ENCODE peak calls at places on chromosome 6, in five cellular contexts. G is GM12865, U is A549, W is progenitor cell of endocrine pancreas, M is IMR-90. F is an unnamed sample.

GRCh38 chr6:104632565-104632964 is 227.2 kb downstream of the HACE1 start:
- DNase-seq in G (no peak), U (no peak), W (no peak), M (no peak), F (no peak)

GRCh38 chr6:106448000-106448426 is 87.5 kb downstream of the CRYBG1 start:
- DNase-seq in G (peak), U (no peak), W (no peak), M (no peak), F (no peak)

GRCh38 chr6:96001891-96002575 is 13.7 kb upstream of the FUT9 start:
- DNase-seq in G (no peak), U (no peak), W (no peak), M (no peak), F (no peak)

GRCh38 chr6:86859513-86859912 is 77.8 kb upstream of the HTR1E start:
- DNase-seq in G (no peak), U (no peak), W (no peak), M (no peak), F (no peak)

GRCh38 chr6:134853111-134854055 is 96.5 kb downstream of the ALDH8A1 start:
- DNase-seq in G (no peak), U (no peak), W (no peak), M (peak), F (no peak)

GRCh38 chr6:149317656-149318571 is at the start of gene TAB2:
- DNase-seq in G (peak), U (no peak), W (peak), M (no peak), F (peak)

GRCh38 chr6:134724653-134725340 is 225.1 kb downstream of the ALDH8A1 start:
- DNase-seq in G (no peak), U (no peak), W (no peak), M (peak), F (no peak)

GRCh38 chr6:112831022-112831421 is 483.9 kb downstream of the RFPL4B start:
- DNase-seq in G (no peak), U (no peak), W (no peak), M (peak), F (no peak)

GRCh38 chr6:31729515-31729978 is 448 bp upstream of the DDAH2 start:
- DNase-seq in G (peak), U (peak), W (peak), M (peak), F (peak)

GRCh38 chr6:134551245-134551960 is 233.5 kb upstream of the SGK1 start:
- DNase-seq in G (no peak), U (no peak), W (no peak), M (peak), F (no peak)

GRCh38 chr6:52537001-52537753 is 39.7 kb downstream of the TRAM2 start:
- DNase-seq in G (peak), U (no peak), W (no peak), M (peak), F (no peak)

GRCh38 chr6:166009385-166010031 is 158.1 kb downstream of the TBXT start:
- DNase-seq in G (no peak), U (no peak), W (no peak), M (no peak), F (no peak)

GRCh38 chr6:158536084-158536890 is 23.6 kb upstream of the TMEM181 start:
- DNase-seq in G (peak), U (peak), W (peak), M (peak), F (peak)

GRCh38 chr6:147381734-147382133 is 126.8 kb upstream of the SAMD5 start:
- DNase-seq in G (no peak), U (no peak), W (no peak), M (peak), F (no peak)

GRCh38 chr6:151452750-151453427 is 963 bp upstream of the RMND1 start:
- DNase-seq in G (peak), U (no peak), W (no peak), M (no peak), F (no peak)

GRCh38 chr6:64520050-64520449 is 884.4 kb downstream of the PHF3 start:
- DNase-seq in G (peak), U (peak), W (no peak), M (peak), F (no peak)

GRCh38 chr6:34370371-34370770 is 22.1 kb downstream of the NUDT3 start:
- DNase-seq in G (no peak), U (no peak), W (no peak), M (no peak), F (no peak)

GRCh38 chr6:116144590-116144989 is 18.7 kb upstream of the COL10A1 start:
- DNase-seq in G (no peak), U (no peak), W (no peak), M (peak), F (no peak)

GRCh38 chr6:112563368-112563767 is 216.2 kb downstream of the RFPL4B start:
- DNase-seq in G (no peak), U (no peak), W (no peak), M (peak), F (peak)

GRCh38 chr6:78835817-78836216 is 31.5 kb upstream of the IRAK1BP1 start:
- DNase-seq in G (peak), U (no peak), W (no peak), M (peak), F (no peak)

GRCh38 chr6:85126448-85127178 is 323.3 kb upstream of the NT5E start:
- DNase-seq in G (peak), U (peak), W (peak), M (peak), F (peak)

GRCh38 chr6:32843979-32844838 is at the start of gene PSMB8:
- DNase-seq in G (peak), U (peak), W (peak), M (peak), F (peak)
- TF ChIP-seq CTCF in G (no peak), U (no peak), W (no peak), M (peak), F (no peak)

GRCh38 chr6:127496471-127496870 is 22.7 kb downstream of the MTCL3 start:
- DNase-seq in G (no peak), U (no peak), W (no peak), M (peak), F (no peak)
- TF ChIP-seq CTCF in G (no peak), U (no peak), W (no peak), M (no peak), F (no peak)

GRCh38 chr6:1313755-1314503 is 2.0 kb downstream of the FOXQ1 start:
- DNase-seq in G (no peak), U (no peak), W (peak), M (no peak), F (peak)
- TF ChIP-seq CTCF in G (no peak), U (peak), W (peak), M (peak), F (peak)

GRCh38 chr6:56671160-56671559 is 28.5 kb upstream of the DST start:
- DNase-seq in G (no peak), U (no peak), W (no peak), M (no peak), F (no peak)
- TF ChIP-seq CTCF in G (no peak), U (no peak), W (no peak), M (no peak), F (no peak)

DNA sequence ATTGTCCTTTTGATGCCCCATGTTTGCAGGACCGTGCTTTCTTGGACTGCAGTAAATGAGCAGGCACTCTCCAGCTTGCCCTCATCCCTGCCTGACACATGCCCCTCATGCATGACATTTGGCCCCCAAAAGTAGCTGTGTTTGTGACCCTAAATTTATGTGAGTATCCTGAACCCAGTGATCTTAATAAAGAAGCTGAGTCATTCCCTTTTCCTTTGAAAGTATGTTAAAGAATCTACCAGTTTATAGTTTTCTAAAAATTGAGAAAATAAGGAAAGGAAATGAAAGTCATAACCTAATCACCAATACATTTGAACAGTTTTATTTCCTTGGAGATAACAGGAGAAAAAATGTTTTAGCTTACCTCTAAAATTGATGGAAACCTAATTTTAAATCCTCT is 3.4 kb upstream of the SLC22A23 start:
- DNase-seq in G (no peak), U (no peak), W (no peak), M (no peak), F (no peak)
- TF ChIP-seq CTCF in G (no peak), U (no peak), W (no peak), M (no peak), F (no peak)

DNA sequence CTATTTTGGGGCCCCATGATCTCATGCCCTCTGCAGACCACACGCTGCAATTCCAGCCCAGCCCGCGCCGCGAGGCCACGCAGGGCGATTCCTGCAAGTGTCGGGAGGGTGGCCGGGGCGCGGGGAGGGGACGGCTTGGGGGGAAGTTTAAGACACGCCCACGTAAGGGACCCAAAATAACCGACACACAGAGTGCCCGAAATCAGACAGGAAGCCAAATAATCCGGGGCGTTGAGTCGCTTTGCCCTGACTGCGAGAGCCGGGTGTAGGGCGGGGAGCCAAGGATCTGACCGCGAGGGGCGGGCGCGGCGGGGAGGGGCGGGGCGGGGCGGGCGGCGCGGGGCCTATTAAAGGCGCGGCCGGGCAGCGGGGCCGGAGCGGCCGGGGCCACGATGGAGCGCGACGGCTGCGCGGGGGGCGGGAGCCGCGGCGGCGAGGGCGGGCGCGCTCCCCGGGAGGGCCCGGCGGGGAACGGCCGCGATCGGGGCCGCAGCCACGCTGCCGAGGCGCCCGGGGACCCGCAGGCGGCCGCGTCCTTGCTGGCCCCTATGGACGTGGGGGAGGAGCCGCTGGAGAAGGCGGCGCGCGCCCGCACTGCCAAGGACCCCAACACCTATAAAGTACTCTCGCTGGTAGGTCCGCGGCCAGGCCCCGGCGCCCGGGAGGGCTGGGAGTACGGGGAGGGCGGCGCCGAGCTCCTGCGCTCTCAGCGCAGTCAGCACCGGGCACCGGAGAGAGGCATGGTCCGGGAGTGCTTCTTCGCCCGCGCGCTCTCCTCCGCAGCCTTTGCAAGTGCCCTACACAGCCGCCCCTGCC is at the start of gene ENPP1:
- DNase-seq in G (peak), U (peak), W (peak), M (peak), F (peak)
- TF ChIP-seq CTCF in G (no peak), U (peak), W (peak), M (no peak), F (no peak)

DNA sequence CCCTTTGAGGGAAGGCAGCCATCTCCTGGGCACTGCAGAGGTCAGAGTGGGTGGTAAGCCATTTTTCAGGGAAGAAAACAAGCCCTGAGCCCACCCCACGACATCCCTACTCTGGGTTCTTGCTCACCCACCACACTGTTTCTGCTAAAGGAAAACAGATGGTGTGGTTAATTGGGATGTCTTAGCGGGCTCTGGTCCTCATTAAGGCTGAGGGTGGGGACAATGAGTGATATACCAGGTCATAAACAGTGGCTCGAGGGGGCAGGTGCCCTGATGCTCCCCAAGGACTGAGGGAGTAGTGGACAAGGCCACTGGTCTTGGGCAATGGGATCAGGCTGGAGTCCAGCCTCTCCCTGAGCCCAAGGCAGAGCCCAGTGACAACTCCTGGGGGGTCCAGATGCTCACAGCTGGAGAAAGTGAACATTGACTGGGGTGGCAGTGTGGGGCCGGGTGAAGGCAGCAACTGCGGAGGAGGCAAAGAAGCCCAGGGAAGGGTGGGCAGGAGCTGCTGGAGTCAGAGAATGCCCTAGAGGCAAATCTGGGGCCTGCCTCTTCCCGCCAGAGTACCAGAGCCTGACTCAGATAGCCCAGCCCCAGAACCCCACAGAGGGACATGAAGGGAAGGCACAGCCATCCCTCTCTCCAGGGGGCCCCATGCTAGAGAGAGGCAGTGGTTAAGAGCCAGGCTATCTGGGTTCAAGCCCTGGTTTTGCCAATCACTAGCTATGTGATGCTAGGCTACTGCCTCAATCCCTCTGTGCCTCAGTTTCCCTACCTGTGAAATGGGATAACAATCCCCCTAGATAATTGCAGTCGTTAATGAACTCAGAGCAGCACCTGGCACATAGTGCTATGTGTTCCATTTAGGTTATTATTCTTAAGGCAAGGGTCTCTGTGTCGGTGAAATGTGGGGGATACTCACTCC is 72.4 kb downstream of the MRPL14 start:
- DNase-seq in G (no peak), U (no peak), W (no peak), M (peak), F (no peak)
- TF ChIP-seq CTCF in G (no peak), U (no peak), W (no peak), M (no peak), F (no peak)

GRCh38 chr6:108260809-108261569 is at the start of gene SNX3:
- DNase-seq in G (peak), U (peak), W (peak), M (peak), F (peak)
- TF ChIP-seq CTCF in G (no peak), U (no peak), W (no peak), M (peak), F (no peak)

GRCh38 chr6:100678027-100678426 is 203.1 kb downstream of the ASCC3 start:
- DNase-seq in G (no peak), U (no peak), W (no peak), M (peak), F (no peak)
- TF ChIP-seq CTCF in G (no peak), U (peak), W (peak), M (peak), F (peak)

GRCh38 chr6:109296971-109297372 is 85.3 kb downstream of the CD164 start:
- DNase-seq in G (no peak), U (no peak), W (no peak), M (no peak), F (no peak)
- TF ChIP-seq CTCF in G (no peak), U (no peak), W (no peak), M (no peak), F (no peak)